ENCODE peak calls at places on chromosomes 2 and 18, in four cellular contexts. J is MM.1S, T is H9, B is SK-N-SH. M is an unnamed sample.

GRCh38 chr2:172859821-172860707 is 124.4 kb downstream of the RAPGEF4 start:
- DNase-seq in J (no peak), T (no peak), B (peak), M (no peak)

GRCh38 chr18:49974079-49974478 is 160.7 kb upstream of the ACAA2 start:
- DNase-seq in J (no peak), T (no peak), B (no peak), M (no peak)

GRCh38 chr2:201973316-201973715 is 60.3 kb upstream of the FZD7 start:
- DNase-seq in J (no peak), T (no peak), B (no peak), M (no peak)

GRCh38 chr2:201761101-201761500 is 19.6 kb downstream of the ALS2 start:
- DNase-seq in J (no peak), T (no peak), B (no peak), M (no peak)

GRCh38 chr2:240355962-240356361 is 79.5 kb upstream of the GPC1 start:
- DNase-seq in J (no peak), T (no peak), B (peak), M (no peak)

GRCh38 chr2:196066794-196067382 is 1.7 kb downstream of the DNAH7 start:
- DNase-seq in J (peak), T (no peak), B (peak), M (no peak)

GRCh38 chr2:197461073-197461472 is 7.7 kb downstream of the COQ10B start:
- DNase-seq in J (no peak), T (no peak), B (no peak), M (no peak)

GRCh38 chr2:26583381-26583911 is 57.7 kb downstream of the CIB4 start:
- DNase-seq in J (no peak), T (peak), B (peak), M (no peak)

GRCh38 chr2:70977605-70978205 is 725 bp upstream of the ANKRD53 start:
- DNase-seq in J (peak), T (no peak), B (peak), M (no peak)

GRCh38 chr2:176409671-176410070 is 140.4 kb downstream of the MTX2 start:
- DNase-seq in J (no peak), T (no peak), B (no peak), M (no peak)

GRCh38 chr2:43340066-43340465 is 113.7 kb upstream of the ZFP36L2 start:
- DNase-seq in J (no peak), T (no peak), B (no peak), M (no peak)

GRCh38 chr2:163943403-163944356 is 207.9 kb upstream of the FIGN start:
- DNase-seq in J (no peak), T (peak), B (no peak), M (no peak)

GRCh38 chr2:29450823-29451222 is 335.6 kb downstream of the CLIP4 start:
- DNase-seq in J (no peak), T (no peak), B (no peak), M (no peak)

GRCh38 chr2:96602330-96602823 is 35.7 kb downstream of the KANSL3 start:
- DNase-seq in J (no peak), T (no peak), B (no peak), M (no peak)

DNA sequence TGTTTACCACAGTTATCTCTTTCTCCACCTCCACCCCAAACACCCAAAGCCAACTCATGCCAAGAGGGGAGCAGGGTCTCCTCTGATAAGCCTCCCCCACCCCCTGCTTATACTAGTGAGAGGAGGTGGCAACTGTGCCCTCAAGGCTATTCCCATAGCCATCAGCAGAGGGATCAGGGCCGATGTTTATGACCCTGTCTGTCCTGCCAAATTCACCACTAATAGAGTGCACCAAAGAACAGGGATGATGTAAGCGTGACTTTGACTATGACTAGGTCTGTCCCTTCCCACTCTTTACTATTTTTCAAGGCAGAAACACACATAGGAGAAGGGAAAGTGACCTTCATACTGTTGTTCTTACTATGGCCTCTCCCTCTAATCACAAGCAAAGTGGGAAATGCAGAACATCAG is 74.6 kb downstream of the CLHC1 start:
- DNase-seq in J (no peak), T (no peak), B (peak), M (no peak)
- H2AFZ ChIP-seq in J (no peak), T (no peak), B (no peak), M (no peak)

GRCh38 chr2:231342111-231342711 is 53.3 kb upstream of the B3GNT7 start:
- DNase-seq in J (no peak), T (no peak), B (no peak), M (no peak)
- H3K27ac ChIP-seq in J (no peak), T (no peak), B (no peak), M (no peak)

DNA sequence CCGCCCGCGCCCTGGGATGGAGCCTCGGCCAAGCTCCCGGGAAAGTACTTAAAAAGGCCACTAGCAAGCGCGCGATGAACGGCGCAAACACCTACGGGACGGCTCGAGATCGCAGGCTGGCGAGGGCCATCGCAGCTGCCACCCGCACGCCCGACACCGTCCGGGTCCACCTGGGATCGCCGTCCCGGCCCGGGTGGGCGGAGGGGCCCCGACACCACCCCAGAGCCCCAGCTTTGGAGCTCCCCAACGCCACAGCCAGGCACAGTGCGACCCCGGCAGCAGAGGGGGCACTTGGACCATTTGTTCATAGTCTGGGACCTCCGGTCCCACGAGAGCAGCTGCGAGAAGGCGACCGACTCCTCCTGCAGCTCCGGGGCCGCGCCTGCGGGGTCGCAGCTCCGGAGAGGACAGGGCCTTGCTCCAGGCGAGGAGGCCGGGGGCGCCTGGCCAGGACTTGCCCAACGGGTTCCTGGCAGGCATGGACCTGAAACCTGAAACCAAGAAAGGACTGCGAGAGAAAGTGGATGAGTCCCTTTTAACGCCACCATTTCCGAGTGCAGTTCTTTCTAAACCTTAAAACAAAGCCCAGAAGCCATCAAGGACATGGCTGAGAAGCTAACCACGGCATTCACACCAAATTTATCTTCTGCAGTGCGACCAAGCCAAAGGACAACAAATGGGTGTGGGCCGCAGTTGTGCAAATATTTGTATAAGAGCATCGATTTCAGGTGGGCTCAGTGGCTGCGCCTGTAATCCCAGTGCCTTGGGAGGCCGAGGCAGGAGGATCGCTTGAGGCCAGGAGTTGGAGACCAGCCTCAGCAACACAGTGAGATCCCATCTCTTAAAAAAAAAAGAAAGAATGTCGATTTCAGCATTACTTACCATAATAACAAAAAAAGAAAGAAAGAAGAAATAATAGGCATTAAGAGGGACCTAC is 54.0 kb upstream of the IMP4 start:
- DNase-seq in J (no peak), T (peak), B (peak), M (no peak)
- H2AFZ ChIP-seq in J (no peak), T (no peak), B (no peak), M (no peak)

DNA sequence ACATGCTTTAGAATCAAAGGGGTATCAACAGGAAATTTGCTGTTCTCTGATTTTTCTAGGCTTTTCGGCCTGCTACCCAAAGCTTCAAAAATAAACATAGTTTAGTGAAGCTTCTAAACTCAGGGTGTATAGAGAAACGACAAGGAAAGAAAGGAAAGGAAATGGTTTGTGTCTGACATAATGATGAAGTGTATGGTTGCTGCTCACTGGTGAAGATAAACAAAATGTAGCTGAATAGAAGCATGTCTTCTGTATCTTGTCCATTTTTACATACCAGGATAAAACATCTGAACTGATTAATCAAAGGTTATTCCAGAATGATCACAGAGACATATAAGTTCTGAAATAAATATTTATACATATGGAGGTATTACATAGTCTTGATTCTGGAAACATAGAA is 1324.6 kb upstream of the NRXN1 start:
- DNase-seq in J (no peak), T (no peak), B (no peak), M (no peak)
- H3K27ac ChIP-seq in J (no peak), T (no peak), B (no peak), M (no peak)

GRCh38 chr2:112627060-112628040 is 18.4 kb upstream of the SLC20A1 start:
- DNase-seq in J (no peak), T (no peak), B (no peak), M (no peak)

GRCh38 chr2:112623913-112624777 is 21.6 kb upstream of the SLC20A1 start:
- DNase-seq in J (peak), T (no peak), B (no peak), M (peak)

GRCh38 chr2:112626604-112627059 is 19.1 kb upstream of the SLC20A1 start:
- DNase-seq in J (peak), T (peak), B (peak), M (peak)

GRCh38 chr2:112622528-112622849 is 23.2 kb upstream of the SLC20A1 start:
- DNase-seq in J (no peak), T (no peak), B (no peak), M (no peak)

DNA sequence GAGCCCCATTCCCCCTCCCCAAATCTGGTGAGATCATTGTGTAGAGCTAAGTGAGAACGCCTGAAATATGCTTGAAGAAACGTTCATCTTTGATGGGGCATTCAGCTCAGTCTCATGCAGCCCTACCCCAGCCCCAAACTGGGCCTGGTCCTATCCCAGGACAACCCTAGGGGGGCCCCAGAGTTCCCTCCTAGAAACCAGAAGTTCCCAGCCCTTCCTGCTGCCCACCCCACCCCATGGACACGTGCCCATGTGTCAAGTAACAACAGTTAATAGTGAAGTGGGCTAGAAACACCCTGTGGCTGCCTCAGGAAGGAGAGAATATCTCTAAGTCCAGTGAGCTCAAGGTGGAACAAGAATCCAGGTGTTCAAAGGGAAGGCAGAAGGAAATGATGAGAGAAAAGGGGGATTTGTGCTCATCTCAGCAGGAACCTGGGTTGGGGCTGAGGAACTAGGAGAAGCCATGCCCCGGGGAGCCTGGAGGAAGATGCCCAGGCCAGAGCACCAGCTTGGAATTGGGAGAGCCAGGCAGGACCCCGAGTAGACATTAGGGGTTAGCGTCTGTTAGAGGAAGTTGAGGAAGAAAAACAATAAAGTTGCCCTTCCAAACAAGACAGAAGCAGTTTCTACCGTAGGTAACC is 20.1 kb upstream of the SLC20A1 start:
- DNase-seq in J (no peak), T (no peak), B (no peak), M (no peak)
- H2AFZ ChIP-seq in J (no peak), T (no peak), B (peak), M (no peak)

GRCh38 chr18:3604626-3605408 is 154.8 kb downstream of the TGIF1 start:
- DNase-seq in J (peak), T (no peak), B (no peak), M (peak)
- H3K27ac ChIP-seq in J (no peak), T (peak), B (peak), M (peak)

GRCh38 chr2:237863659-237864029 is 4.2 kb downstream of the RAMP1 start:
- DNase-seq in J (no peak), T (no peak), B (no peak), M (no peak)

GRCh38 chr2:237862528-237862895 is 3.1 kb downstream of the RAMP1 start:
- DNase-seq in J (no peak), T (no peak), B (no peak), M (no peak)

GRCh38 chr2:237863102-237863511 is 3.7 kb downstream of the RAMP1 start:
- DNase-seq in J (no peak), T (no peak), B (peak), M (no peak)

GRCh38 chr2:237860273-237860935 is 981 bp downstream of the RAMP1 start:
- DNase-seq in J (no peak), T (no peak), B (peak), M (no peak)

GRCh38 chr2:237861875-237862527 is 2.6 kb downstream of the RAMP1 start:
- DNase-seq in J (no peak), T (no peak), B (no peak), M (no peak)
- H2AFZ ChIP-seq in J (no peak), T (no peak), B (no peak), M (no peak)

GRCh38 chr2:88253375-88253774 is 83.2 kb downstream of the THNSL2 start:
- DNase-seq in J (no peak), T (no peak), B (no peak), M (no peak)

GRCh38 chr2:88250402-88250801 is 80.3 kb downstream of the THNSL2 start:
- DNase-seq in J (no peak), T (no peak), B (no peak), M (no peak)

GRCh38 chr2:88253997-88254396 is 83.9 kb downstream of the THNSL2 start:
- DNase-seq in J (no peak), T (no peak), B (no peak), M (no peak)

GRCh38 chr2:88254437-88255081 is 84.4 kb downstream of the THNSL2 start:
- DNase-seq in J (no peak), T (no peak), B (no peak), M (no peak)

DNA sequence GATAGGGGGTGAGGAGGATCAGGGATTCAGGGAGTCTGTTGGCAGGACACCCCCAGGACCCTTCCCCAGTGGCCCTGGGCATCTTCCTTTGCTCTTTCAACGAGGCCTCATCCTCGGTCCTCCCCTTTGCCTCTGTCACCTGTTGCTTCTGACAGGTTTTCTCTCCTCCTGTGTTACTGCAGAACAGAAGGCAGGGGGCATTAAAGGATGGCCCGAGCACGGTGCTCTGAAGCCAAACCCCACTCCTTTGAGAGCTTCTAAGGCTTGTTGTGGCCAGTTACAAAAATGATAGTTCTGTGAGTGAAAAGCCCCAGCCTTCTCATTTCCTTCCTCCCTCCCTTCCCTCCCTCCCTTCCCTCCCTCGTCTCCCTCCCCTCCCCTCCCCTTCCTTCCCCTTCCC is 82.5 kb downstream of the THNSL2 start:
- DNase-seq in J (no peak), T (no peak), B (no peak), M (no peak)
- H3K27ac ChIP-seq in J (no peak), T (no peak), B (no peak), M (no peak)